ENCODE peak calls at places on chromosomes 1 and 21, in four cellular contexts. One of them, this sample, is unnamed.

GRCh38 chr1:153510984-153511410 is 24.8 kb downstream of the S100A6 start:
- DNase-seq in T-helper 2 cell: peak
- DNase-seq in hypothalamus: peak
- DNase-seq in mucosa of gallbladder: peak
- DNase-seq in this sample: peak

GRCh38 chr21:27505516-27505915 is 538.6 kb upstream of the ADAMTS5 start:
- DNase-seq in T-helper 2 cell: no peak
- DNase-seq in mucosa of gallbladder: no peak
- DNase-seq in hypothalamus: no peak
- DNase-seq in this sample: no peak

GRCh38 chr21:14050121-14050520 is 160.6 kb downstream of the LIPI start:
- DNase-seq in hypothalamus: no peak
- DNase-seq in T-helper 2 cell: no peak
- DNase-seq in mucosa of gallbladder: no peak
- DNase-seq in this sample: no peak

GRCh38 chr1:180542530-180543171 is 16.1 kb upstream of the OVAAL start:
- DNase-seq in T-helper 2 cell: no peak
- DNase-seq in hypothalamus: no peak
- DNase-seq in mucosa of gallbladder: no peak
- DNase-seq in this sample: no peak

GRCh38 chr1:11571906-11572616 is 82.2 kb downstream of the FBXO2 start:
- DNase-seq in hypothalamus: no peak
- DNase-seq in T-helper 2 cell: peak
- DNase-seq in mucosa of gallbladder: no peak
- DNase-seq in this sample: no peak

GRCh38 chr1:39026947-39027507 is 877 bp downstream of the NDUFS5 start:
- DNase-seq in mucosa of gallbladder: no peak
- DNase-seq in hypothalamus: no peak
- DNase-seq in T-helper 2 cell: peak
- DNase-seq in this sample: no peak

GRCh38 chr1:237250055-237250454 is 208.1 kb downstream of the RYR2 start:
- DNase-seq in T-helper 2 cell: no peak
- DNase-seq in mucosa of gallbladder: no peak
- DNase-seq in hypothalamus: no peak
- DNase-seq in this sample: no peak

GRCh38 chr1:223331929-223332328 is 32.0 kb downstream of the SUSD4 start:
- DNase-seq in mucosa of gallbladder: no peak
- DNase-seq in T-helper 2 cell: no peak
- DNase-seq in hypothalamus: no peak
- DNase-seq in this sample: no peak

This sample was measured in neural crest cell.